ENCODE peak calls at places on chromosome 19, in four cellular contexts. V is OCI-LY7, P is heart left ventricle, Y is NT2/D1. X is an unnamed sample.

GRCh38 chr19:7870571-7871279 is 3.5 kb downstream of the PRR36 start:
- DNase-seq in P (no peak), V (peak; percentile 94), Y (peak; percentile 78), X (peak; percentile 60)

GRCh38 chr19:17686592-17687042 is 1.5 kb downstream of the UNC13A start:
- DNase-seq in P (no peak), Y (no peak), V (no peak), X (no peak)

GRCh38 chr19:49546825-49547565 is 19.2 kb downstream of the RCN3 start:
- DNase-seq in V (peak; percentile 84), P (no peak), Y (peak; percentile 72), X (peak; percentile 74)

GRCh38 chr19:49592486-49593232 is 1.7 kb downstream of the PRR12 start:
- DNase-seq in P (no peak), Y (no peak), V (peak; percentile 72), X (no peak)

GRCh38 chr19:46040952-46041500 is at the start of gene IGFL4:
- DNase-seq in P (no peak), Y (no peak), V (no peak), X (no peak)

GRCh38 chr19:35299523-35300339 is 7.8 kb downstream of the MAG start:
- DNase-seq in P (no peak), V (peak; percentile 79), Y (no peak), X (no peak)

GRCh38 chr19:47608074-47608907 is 643 bp upstream of the BICRA start:
- DNase-seq in P (peak; percentile 97), V (peak; percentile 95), Y (peak; percentile 80), X (peak; percentile 96)

GRCh38 chr19:1290245-1290698 is 4.6 kb downstream of the EFNA2 start:
- DNase-seq in V (no peak), P (no peak), Y (no peak), X (no peak)

GRCh38 chr19:35291916-35292315 is at the start of gene MAG:
- DNase-seq in V (no peak), P (no peak), Y (no peak), X (no peak)

GRCh38 chr19:289651-290538 is 1.3 kb downstream of the PLPP2 start:
- DNase-seq in P (peak; percentile 49), Y (peak; percentile 76), V (no peak), X (peak; percentile 87)

GRCh38 chr19:3768015-3768747 is 3.8 kb downstream of the RAX2 start:
- DNase-seq in Y (no peak), P (no peak), V (no peak), X (no peak)

GRCh38 chr19:46602392-46603194 is 1.5 kb downstream of the CALM3 start:
- DNase-seq in Y (no peak), P (no peak), V (no peak), X (no peak)

GRCh38 chr19:20928371-20928770 is 5.3 kb downstream of the ZNF85 start:
- DNase-seq in V (no peak), P (no peak), Y (no peak), X (no peak)

GRCh38 chr19:7225741-7226140 is 68.5 kb downstream of the INSR start:
- DNase-seq in Y (no peak), P (no peak), V (no peak), X (no peak)

GRCh38 chr19:44796701-44797115 is 12.2 kb upstream of the BCAM start:
- DNase-seq in V (peak; percentile 24), Y (no peak), P (no peak), X (peak; percentile 69)

GRCh38 chr19:50199254-50199545 is 4.2 kb upstream of the MYH14 start:
- DNase-seq in Y (no peak), P (no peak), V (no peak), X (peak; percentile 46)

GRCh38 chr19:6861683-6862286 is 25.6 kb upstream of the ADGRE1 start:
- DNase-seq in Y (no peak), V (peak; percentile 20), P (no peak), X (no peak)

GRCh38 chr19:13781547-13781946 is 7.3 kb downstream of the C19orf53 start:
- DNase-seq in P (peak; percentile 78), Y (peak; percentile 62), V (no peak), X (peak; percentile 62)

GRCh38 chr19:41792513-41793413 is 3.6 kb upstream of the CEACAM3 start:
- DNase-seq in P (peak; percentile 67), V (peak; percentile 78), Y (peak; percentile 20), X (peak; percentile 61)

GRCh38 chr19:45901912-45902650 is at the start of gene MYPOP:
- DNase-seq in P (no peak), Y (no peak), V (no peak), X (no peak)

GRCh38 chr19:35202722-35203674 is 25.5 kb downstream of the FAM187B start:
- DNase-seq in Y (peak; percentile 92), V (no peak), P (no peak), X (no peak)

GRCh38 chr19:30102666-30103065 is 160.6 kb downstream of the URI1 start:
- DNase-seq in V (no peak), Y (no peak), P (no peak), X (no peak)

GRCh38 chr19:17394891-17395415 is 957 bp upstream of the CCDC194 start:
- DNase-seq in Y (peak; percentile 66), P (peak; percentile 82), V (peak; percentile 66), X (peak; percentile 58)

GRCh38 chr19:35856001-35856400 is 710 bp upstream of the KIRREL2 start:
- DNase-seq in V (no peak), P (no peak), Y (no peak), X (no peak)

GRCh38 chr19:58218899-58219298 is 9.8 kb upstream of the ZNF544 start:
- DNase-seq in Y (no peak), P (no peak), V (peak; percentile 54), X (no peak)

GRCh38 chr19:18847516-18848463 is 16.0 kb downstream of the UPF1 start:
- DNase-seq in Y (no peak), V (no peak), P (no peak), X (no peak)

GRCh38 chr19:47511128-47511517 is 3.7 kb downstream of the NAPA start:
- DNase-seq in Y (no peak), V (no peak), P (peak; percentile 77), X (peak; percentile 65)

GRCh38 chr19:472005-472858 is 11.4 kb upstream of the SHC2 start:
- DNase-seq in V (no peak), Y (no peak), P (no peak), X (no peak)

GRCh38 chr19:35297515-35297848 is 5.5 kb downstream of the MAG start:
- DNase-seq in V (no peak), Y (no peak), P (no peak), X (no peak)

GRCh38 chr19:40280608-40281221 is 4.4 kb downstream of the AKT2 start:
- DNase-seq in V (peak; percentile 36), Y (no peak), P (no peak), X (peak; percentile 70)

GRCh38 chr19:41702208-41702651 is 6.2 kb upstream of the CEACAM5 start:
- DNase-seq in P (no peak), Y (no peak), V (no peak), X (no peak)

GRCh38 chr19:53357821-53358581 is 7.5 kb upstream of the ZNF525 start:
- DNase-seq in Y (no peak), P (no peak), V (no peak), X (no peak)

GRCh38 chr19:53355739-53356138 is 9.8 kb upstream of the ZNF525 start:
- DNase-seq in P (no peak), V (no peak), Y (no peak), X (no peak)
- H3K9me3 ChIP-seq in P (peaks cover 4% of the 10 kb centered on the region), V (peaks cover 54% of the 10 kb centered on the region), Y (peaks cover 54% of the 10 kb centered on the region), X (peaks cover 84% of the 10 kb centered on the region)

GRCh38 chr19:5271145-5271544 is 69.5 kb downstream of the PTPRS start:
- DNase-seq in P (no peak), Y (no peak), V (no peak), X (no peak)
- H3K36me3 ChIP-seq in P (no peaks in the 10 kb centered on the region), Y (peaks cover 62% of the 10 kb centered on the region), V (peaks cover 23% of the 10 kb centered on the region), X (peaks cover 38% of the 10 kb centered on the region)

DNA sequence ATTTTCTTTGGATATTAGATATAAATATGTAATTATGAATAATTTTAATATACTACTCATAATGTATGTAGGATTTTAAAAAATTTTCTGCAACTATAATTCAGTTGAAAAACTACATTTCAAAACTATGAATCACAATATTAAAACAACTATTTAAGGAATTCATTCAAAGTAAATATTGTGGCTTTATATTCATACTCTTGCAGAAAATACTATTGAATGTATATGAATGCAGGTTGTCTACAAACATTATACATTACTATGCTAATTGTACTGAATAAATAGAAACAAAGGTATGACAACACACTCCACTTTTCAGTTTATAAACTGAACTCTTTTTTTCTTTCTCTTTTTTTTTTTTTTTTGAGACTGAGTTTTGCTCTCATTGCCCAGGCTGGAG is 14.2 kb downstream of the ZNF91 start:
- DNase-seq in Y (no peak), P (no peak), V (no peak), X (no peak)
- H3K9me3 ChIP-seq in Y (peaks cover 56% of the 10 kb centered on the region), P (no peaks in the 10 kb centered on the region), V (peaks cover 64% of the 10 kb centered on the region), X (peaks cover 15% of the 10 kb centered on the region)

DNA sequence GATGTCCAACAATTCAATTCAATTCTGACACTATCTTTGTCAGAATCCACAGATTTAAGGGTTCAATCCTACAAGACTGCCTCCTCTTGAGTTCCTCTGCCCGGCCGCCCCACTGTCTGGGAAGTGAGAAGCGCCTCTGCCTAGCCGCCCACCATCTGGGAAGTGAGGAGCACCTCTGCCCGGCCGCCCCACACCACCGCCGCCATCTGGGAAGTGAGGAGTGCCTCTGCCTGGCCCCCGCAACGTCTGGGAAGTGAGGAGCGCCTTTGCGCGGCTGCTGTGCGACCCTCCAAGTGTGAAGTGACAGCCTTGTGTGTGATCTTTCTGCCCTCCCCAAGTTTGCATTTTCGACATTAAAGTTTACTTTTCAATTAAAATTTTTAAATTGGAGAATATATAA is 6.0 kb downstream of the ZNF614 start:
- DNase-seq in P (no peak), V (no peak), Y (no peak), X (no peak)
- H3K36me3 ChIP-seq in P (peaks cover 59% of the 10 kb centered on the region), V (peaks cover 92% of the 10 kb centered on the region), Y (peaks cover 72% of the 10 kb centered on the region), X (peaks cover 97% of the 10 kb centered on the region)

GRCh38 chr19:11944656-11945055 is 19.7 kb downstream of the ZNF700 start:
- DNase-seq in Y (no peak), V (no peak), P (no peak), X (no peak)
- H3K9me3 ChIP-seq in Y (peaks cover 90% of the 10 kb centered on the region), V (peaks cover 55% of the 10 kb centered on the region), P (peaks cover 5% of the 10 kb centered on the region), X (peaks cover 87% of the 10 kb centered on the region)

GRCh38 chr19:5222178-5222577 is 118.4 kb downstream of the PTPRS start:
- DNase-seq in V (no peak), Y (no peak), P (no peak), X (no peak)
- H3K36me3 ChIP-seq in V (peaks cover 29% of the 10 kb centered on the region), Y (peaks cover 64% of the 10 kb centered on the region), P (no peaks in the 10 kb centered on the region), X (peaks cover 75% of the 10 kb centered on the region)

GRCh38 chr19:55812449-55812848 is 19.4 kb downstream of the NLRP11 start:
- DNase-seq in V (no peak), Y (no peak), P (no peak), X (no peak)

GRCh38 chr19:55811340-55811739 is 20.5 kb downstream of the NLRP11 start:
- DNase-seq in P (no peak), V (no peak), Y (no peak), X (no peak)

GRCh38 chr19:55809381-55810058 is 22.3 kb downstream of the NLRP11 start:
- DNase-seq in Y (peak; percentile 75), P (no peak), V (peak; percentile 89), X (peak; percentile 74)

DNA sequence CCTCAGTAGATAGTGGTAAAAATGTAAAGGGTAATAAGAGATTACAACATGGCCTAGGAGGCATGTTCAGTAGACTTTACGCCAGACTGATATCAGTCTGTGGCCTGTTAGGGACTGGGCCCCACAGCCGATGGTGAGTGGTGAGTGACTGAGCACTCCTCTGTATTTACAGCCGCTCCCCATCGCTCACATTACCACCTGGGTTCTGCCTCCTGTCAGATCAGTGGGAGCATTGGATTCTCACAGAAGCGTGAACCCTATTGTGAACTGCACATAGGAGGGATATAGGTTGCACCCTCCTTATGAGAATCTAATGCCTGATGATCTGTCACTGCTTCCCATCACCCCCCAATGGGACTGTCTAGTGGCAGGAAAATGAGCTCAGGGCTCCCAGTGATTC is 17.9 kb downstream of the NLRP11 start:
- DNase-seq in P (no peak), Y (no peak), V (no peak), X (no peak)
- H3K9me3 ChIP-seq in P (no peaks in the 10 kb centered on the region), Y (peaks cover 8% of the 10 kb centered on the region), V (peaks cover 7% of the 10 kb centered on the region), X (no peaks in the 10 kb centered on the region)